ENCODE peak calls at places on chromosomes 2 and 18, in five cellular contexts. One of them, this sample, is unnamed.

GRCh38 chr2:2057125-2057721 is 273.9 kb downstream of the MYT1L start:
- DNase-seq in activated T-cell treated with anti-CD3 and anti-CD28 coated beads for 24 hours: peak
- DNase-seq in NK-92 treated with Interleukin-12 subunit alpha and Interleukin-12 subunit beta, amount 100 ng/mL, for 24 hours: peak
- DNase-seq in aorta: peak
- DNase-seq in WERI-Rb-1: peak
- DNase-seq in this sample: peak

GRCh38 chr2:105237045-105237765 is 4.3 kb upstream of the GPR45 start:
- DNase-seq in NK-92 treated with Interleukin-12 subunit alpha and Interleukin-12 subunit beta, amount 100 ng/mL, for 24 hours: no peak
- DNase-seq in WERI-Rb-1: no peak
- DNase-seq in aorta: no peak
- DNase-seq in activated T-cell treated with anti-CD3 and anti-CD28 coated beads for 24 hours: no peak
- DNase-seq in this sample: no peak

GRCh38 chr2:241888641-241889040 is 19.1 kb downstream of the RTP5 start:
- DNase-seq in WERI-Rb-1: no peak
- DNase-seq in activated T-cell treated with anti-CD3 and anti-CD28 coated beads for 24 hours: no peak
- DNase-seq in aorta: no peak
- DNase-seq in NK-92 treated with Interleukin-12 subunit alpha and Interleukin-12 subunit beta, amount 100 ng/mL, for 24 hours: no peak
- DNase-seq in this sample: no peak

GRCh38 chr2:51981813-51982212 is 949.9 kb upstream of the NRXN1 start:
- DNase-seq in activated T-cell treated with anti-CD3 and anti-CD28 coated beads for 24 hours: no peak
- DNase-seq in NK-92 treated with Interleukin-12 subunit alpha and Interleukin-12 subunit beta, amount 100 ng/mL, for 24 hours: no peak
- DNase-seq in WERI-Rb-1: no peak
- DNase-seq in aorta: no peak
- DNase-seq in this sample: no peak

GRCh38 chr18:12053312-12053711 is 40.3 kb upstream of the ANKRD62 start:
- DNase-seq in NK-92 treated with Interleukin-12 subunit alpha and Interleukin-12 subunit beta, amount 100 ng/mL, for 24 hours: no peak
- DNase-seq in activated T-cell treated with anti-CD3 and anti-CD28 coated beads for 24 hours: no peak
- DNase-seq in WERI-Rb-1: no peak
- DNase-seq in aorta: no peak
- DNase-seq in this sample: no peak

GRCh38 chr18:21636769-21637168 is 24.7 kb downstream of the SNRPD1 start:
- DNase-seq in WERI-Rb-1: no peak
- DNase-seq in NK-92 treated with Interleukin-12 subunit alpha and Interleukin-12 subunit beta, amount 100 ng/mL, for 24 hours: no peak
- DNase-seq in aorta: no peak
- DNase-seq in activated T-cell treated with anti-CD3 and anti-CD28 coated beads for 24 hours: no peak
- DNase-seq in this sample: no peak

GRCh38 chr2:164786787-164787186 is 54.8 kb downstream of the COBLL1 start:
- DNase-seq in WERI-Rb-1: no peak
- DNase-seq in aorta: no peak
- DNase-seq in NK-92 treated with Interleukin-12 subunit alpha and Interleukin-12 subunit beta, amount 100 ng/mL, for 24 hours: no peak
- DNase-seq in activated T-cell treated with anti-CD3 and anti-CD28 coated beads for 24 hours: no peak
- DNase-seq in this sample: no peak

GRCh38 chr2:41990688-41991087 is 57.1 kb upstream of the PKDCC start:
- DNase-seq in WERI-Rb-1: no peak
- DNase-seq in NK-92 treated with Interleukin-12 subunit alpha and Interleukin-12 subunit beta, amount 100 ng/mL, for 24 hours: no peak
- DNase-seq in aorta: no peak
- DNase-seq in activated T-cell treated with anti-CD3 and anti-CD28 coated beads for 24 hours: no peak
- DNase-seq in this sample: no peak

GRCh38 chr2:9286553-9287399 is 80.2 kb downstream of the ASAP2 start:
- DNase-seq in activated T-cell treated with anti-CD3 and anti-CD28 coated beads for 24 hours: no peak
- DNase-seq in WERI-Rb-1: no peak
- DNase-seq in aorta: no peak
- DNase-seq in NK-92 treated with Interleukin-12 subunit alpha and Interleukin-12 subunit beta, amount 100 ng/mL, for 24 hours: no peak
- DNase-seq in this sample: no peak

GRCh38 chr18:6331872-6332271 is 82.8 kb downstream of the L3MBTL4 start:
- DNase-seq in WERI-Rb-1: no peak
- DNase-seq in activated T-cell treated with anti-CD3 and anti-CD28 coated beads for 24 hours: no peak
- DNase-seq in NK-92 treated with Interleukin-12 subunit alpha and Interleukin-12 subunit beta, amount 100 ng/mL, for 24 hours: no peak
- DNase-seq in aorta: no peak
- DNase-seq in this sample: no peak

GRCh38 chr2:182980115-182980514 is 58.1 kb downstream of the NCKAP1 start:
- DNase-seq in NK-92 treated with Interleukin-12 subunit alpha and Interleukin-12 subunit beta, amount 100 ng/mL, for 24 hours: no peak
- DNase-seq in activated T-cell treated with anti-CD3 and anti-CD28 coated beads for 24 hours: no peak
- DNase-seq in WERI-Rb-1: no peak
- DNase-seq in aorta: no peak
- DNase-seq in this sample: no peak

GRCh38 chr2:99354060-99354459 is 16.9 kb downstream of the EIF5B start:
- DNase-seq in WERI-Rb-1: no peak
- DNase-seq in aorta: no peak
- DNase-seq in activated T-cell treated with anti-CD3 and anti-CD28 coated beads for 24 hours: no peak
- DNase-seq in NK-92 treated with Interleukin-12 subunit alpha and Interleukin-12 subunit beta, amount 100 ng/mL, for 24 hours: no peak
- DNase-seq in this sample: no peak

GRCh38 chr2:176817061-176817565 is 395.5 kb upstream of the HNRNPA3 start:
- DNase-seq in aorta: no peak
- DNase-seq in WERI-Rb-1: peak
- DNase-seq in NK-92 treated with Interleukin-12 subunit alpha and Interleukin-12 subunit beta, amount 100 ng/mL, for 24 hours: no peak
- DNase-seq in activated T-cell treated with anti-CD3 and anti-CD28 coated beads for 24 hours: no peak
- DNase-seq in this sample: no peak

GRCh38 chr2:203061346-203061745 is 46.7 kb downstream of the NBEAL1 start:
- DNase-seq in NK-92 treated with Interleukin-12 subunit alpha and Interleukin-12 subunit beta, amount 100 ng/mL, for 24 hours: no peak
- DNase-seq in aorta: no peak
- DNase-seq in activated T-cell treated with anti-CD3 and anti-CD28 coated beads for 24 hours: no peak
- DNase-seq in WERI-Rb-1: no peak
- DNase-seq in this sample: no peak

GRCh38 chr2:112181571-112182290 is 43.5 kb downstream of the FBLN7 start:
- DNase-seq in NK-92 treated with Interleukin-12 subunit alpha and Interleukin-12 subunit beta, amount 100 ng/mL, for 24 hours: no peak
- DNase-seq in aorta: no peak
- DNase-seq in activated T-cell treated with anti-CD3 and anti-CD28 coated beads for 24 hours: peak
- DNase-seq in WERI-Rb-1: no peak
- DNase-seq in this sample: no peak

This sample was measured in tibial artery.